ENCODE peak calls at places on chromosomes 2 and 18, in ten cellular contexts. One of them, this sample, is unnamed.

GRCh38 chr2:5479265-5479928 is 212.8 kb upstream of the SOX11 start:
- DNase-seq in lower leg skin: no peak
- DNase-seq in fibroblast of lung: no peak
- DNase-seq in heart left ventricle: peak
- DNase-seq in neural crest cell: no peak
- DNase-seq in upper lobe of right lung: no peak
- DNase-seq in keratinocyte: no peak
- DNase-seq in nephron progenitor cell: no peak
- DNase-seq in endothelial cell: no peak
- DNase-seq in astrocyte of the cerebellum: no peak
- DNase-seq in this sample: no peak

GRCh38 chr2:62014102-62014501 is 108.6 kb downstream of the COMMD1 start:
- DNase-seq in lower leg skin: no peak
- DNase-seq in fibroblast of lung: peak
- DNase-seq in heart left ventricle: peak
- DNase-seq in neural crest cell: no peak
- DNase-seq in upper lobe of right lung: no peak
- DNase-seq in keratinocyte: no peak
- DNase-seq in nephron progenitor cell: no peak
- DNase-seq in endothelial cell: no peak
- DNase-seq in astrocyte of the cerebellum: peak
- DNase-seq in this sample: peak

GRCh38 chr2:205989291-205990071 is 96.5 kb downstream of the INO80D start:
- DNase-seq in lower leg skin: no peak
- DNase-seq in fibroblast of lung: no peak
- DNase-seq in heart left ventricle: no peak
- DNase-seq in neural crest cell: no peak
- DNase-seq in upper lobe of right lung: no peak
- DNase-seq in keratinocyte: no peak
- DNase-seq in nephron progenitor cell: no peak
- DNase-seq in endothelial cell: no peak
- DNase-seq in astrocyte of the cerebellum: no peak
- DNase-seq in this sample: no peak

GRCh38 chr2:156944871-156945270 is 312.6 kb upstream of the GALNT5 start:
- DNase-seq in lower leg skin: no peak
- DNase-seq in fibroblast of lung: peak
- DNase-seq in heart left ventricle: no peak
- DNase-seq in neural crest cell: no peak
- DNase-seq in upper lobe of right lung: no peak
- DNase-seq in keratinocyte: no peak
- DNase-seq in nephron progenitor cell: no peak
- DNase-seq in endothelial cell: no peak
- DNase-seq in astrocyte of the cerebellum: peak
- DNase-seq in this sample: no peak

GRCh38 chr18:74947417-74947816 is 261.5 kb downstream of the PTGR3 start:
- DNase-seq in lower leg skin: no peak
- DNase-seq in fibroblast of lung: no peak
- DNase-seq in heart left ventricle: no peak
- DNase-seq in neural crest cell: no peak
- DNase-seq in upper lobe of right lung: no peak
- DNase-seq in keratinocyte: no peak
- DNase-seq in nephron progenitor cell: no peak
- DNase-seq in endothelial cell: no peak
- DNase-seq in astrocyte of the cerebellum: no peak
- DNase-seq in this sample: no peak

GRCh38 chr2:4964579-4964978 is 727.6 kb upstream of the SOX11 start:
- DNase-seq in lower leg skin: no peak
- DNase-seq in fibroblast of lung: no peak
- DNase-seq in heart left ventricle: no peak
- DNase-seq in neural crest cell: no peak
- DNase-seq in upper lobe of right lung: no peak
- DNase-seq in keratinocyte: no peak
- DNase-seq in nephron progenitor cell: no peak
- DNase-seq in endothelial cell: no peak
- DNase-seq in astrocyte of the cerebellum: no peak
- DNase-seq in this sample: no peak

GRCh38 chr2:26477911-26478253 is at the start of gene OTOF:
- DNase-seq in lower leg skin: no peak
- DNase-seq in fibroblast of lung: peak
- DNase-seq in heart left ventricle: peak
- DNase-seq in neural crest cell: no peak
- DNase-seq in upper lobe of right lung: no peak
- DNase-seq in keratinocyte: peak
- DNase-seq in nephron progenitor cell: no peak
- DNase-seq in endothelial cell: no peak
- DNase-seq in astrocyte of the cerebellum: no peak
- DNase-seq in this sample: peak

GRCh38 chr2:128535928-128536327 is 217.3 kb upstream of the HS6ST1 start:
- DNase-seq in lower leg skin: no peak
- DNase-seq in fibroblast of lung: peak
- DNase-seq in heart left ventricle: no peak
- DNase-seq in neural crest cell: no peak
- DNase-seq in upper lobe of right lung: no peak
- DNase-seq in keratinocyte: no peak
- DNase-seq in nephron progenitor cell: no peak
- DNase-seq in endothelial cell: no peak
- DNase-seq in astrocyte of the cerebellum: peak
- DNase-seq in this sample: no peak

GRCh38 chr18:66734451-66734850 is 130.6 kb upstream of the CDH19 start:
- DNase-seq in lower leg skin: no peak
- DNase-seq in fibroblast of lung: peak
- DNase-seq in heart left ventricle: no peak
- DNase-seq in neural crest cell: no peak
- DNase-seq in upper lobe of right lung: no peak
- DNase-seq in keratinocyte: no peak
- DNase-seq in nephron progenitor cell: no peak
- DNase-seq in endothelial cell: no peak
- DNase-seq in astrocyte of the cerebellum: no peak
- DNase-seq in this sample: no peak

GRCh38 chr2:25673170-25674002 is at the start of gene DTNB:
- DNase-seq in lower leg skin: peak
- DNase-seq in fibroblast of lung: peak
- DNase-seq in heart left ventricle: peak
- DNase-seq in neural crest cell: peak
- DNase-seq in upper lobe of right lung: peak
- DNase-seq in keratinocyte: peak
- DNase-seq in nephron progenitor cell: peak
- DNase-seq in endothelial cell: peak
- DNase-seq in astrocyte of the cerebellum: no peak
- DNase-seq in this sample: peak

GRCh38 chr2:73028841-73029240 is 42.7 kb downstream of the SFXN5 start:
- DNase-seq in lower leg skin: no peak
- DNase-seq in fibroblast of lung: no peak
- DNase-seq in heart left ventricle: no peak
- DNase-seq in neural crest cell: no peak
- DNase-seq in upper lobe of right lung: no peak
- DNase-seq in keratinocyte: no peak
- DNase-seq in nephron progenitor cell: peak
- DNase-seq in endothelial cell: no peak
- DNase-seq in astrocyte of the cerebellum: no peak
- DNase-seq in this sample: no peak

GRCh38 chr2:161586517-161587167 is 37.6 kb upstream of the SLC4A10 start:
- DNase-seq in lower leg skin: no peak
- DNase-seq in fibroblast of lung: peak
- DNase-seq in heart left ventricle: no peak
- DNase-seq in neural crest cell: no peak
- DNase-seq in upper lobe of right lung: no peak
- DNase-seq in keratinocyte: no peak
- DNase-seq in nephron progenitor cell: no peak
- DNase-seq in endothelial cell: no peak
- DNase-seq in astrocyte of the cerebellum: peak
- DNase-seq in this sample: no peak

GRCh38 chr2:232871835-232872736 is 2.0 kb downstream of the SNORC start:
- DNase-seq in lower leg skin: peak
- DNase-seq in fibroblast of lung: no peak
- DNase-seq in heart left ventricle: no peak
- DNase-seq in neural crest cell: no peak
- DNase-seq in upper lobe of right lung: peak
- DNase-seq in keratinocyte: no peak
- DNase-seq in nephron progenitor cell: no peak
- DNase-seq in endothelial cell: no peak
- DNase-seq in astrocyte of the cerebellum: no peak
- DNase-seq in this sample: no peak

GRCh38 chr2:114389021-114389420 is 53.4 kb upstream of the DPP10 start:
- DNase-seq in lower leg skin: no peak
- DNase-seq in fibroblast of lung: no peak
- DNase-seq in heart left ventricle: no peak
- DNase-seq in neural crest cell: no peak
- DNase-seq in upper lobe of right lung: no peak
- DNase-seq in keratinocyte: no peak
- DNase-seq in nephron progenitor cell: no peak
- DNase-seq in endothelial cell: no peak
- DNase-seq in astrocyte of the cerebellum: no peak
- DNase-seq in this sample: no peak

GRCh38 chr2:66389651-66390131 is 45.2 kb upstream of the MEIS1 start:
- DNase-seq in lower leg skin: no peak
- DNase-seq in fibroblast of lung: peak
- DNase-seq in heart left ventricle: no peak
- DNase-seq in neural crest cell: no peak
- DNase-seq in upper lobe of right lung: no peak
- DNase-seq in keratinocyte: peak
- DNase-seq in nephron progenitor cell: no peak
- DNase-seq in endothelial cell: no peak
- DNase-seq in astrocyte of the cerebellum: no peak
- DNase-seq in this sample: no peak

GRCh38 chr2:170360546-170361358 is 182.8 kb downstream of the MYO3B start:
- DNase-seq in lower leg skin: no peak
- DNase-seq in fibroblast of lung: no peak
- DNase-seq in heart left ventricle: no peak
- DNase-seq in neural crest cell: no peak
- DNase-seq in upper lobe of right lung: no peak
- DNase-seq in keratinocyte: no peak
- DNase-seq in nephron progenitor cell: no peak
- DNase-seq in endothelial cell: no peak
- DNase-seq in astrocyte of the cerebellum: no peak
- DNase-seq in this sample: no peak

GRCh38 chr2:222568866-222569265 is 87.0 kb downstream of the FARSB start:
- DNase-seq in lower leg skin: no peak
- DNase-seq in fibroblast of lung: peak
- DNase-seq in heart left ventricle: peak
- DNase-seq in neural crest cell: no peak
- DNase-seq in upper lobe of right lung: no peak
- DNase-seq in keratinocyte: no peak
- DNase-seq in nephron progenitor cell: no peak
- DNase-seq in endothelial cell: no peak
- DNase-seq in astrocyte of the cerebellum: peak
- DNase-seq in this sample: peak

GRCh38 chr2:200767111-200767885 is 44.4 kb upstream of the BZW1 start:
- DNase-seq in lower leg skin: no peak
- DNase-seq in fibroblast of lung: no peak
- DNase-seq in heart left ventricle: no peak
- DNase-seq in neural crest cell: no peak
- DNase-seq in upper lobe of right lung: no peak
- DNase-seq in keratinocyte: no peak
- DNase-seq in nephron progenitor cell: no peak
- DNase-seq in endothelial cell: no peak
- DNase-seq in astrocyte of the cerebellum: no peak
- DNase-seq in this sample: no peak

GRCh38 chr2:234116050-234116449 is 65.5 kb downstream of the SPP2 start:
- DNase-seq in lower leg skin: no peak
- DNase-seq in fibroblast of lung: peak
- DNase-seq in heart left ventricle: no peak
- DNase-seq in neural crest cell: no peak
- DNase-seq in upper lobe of right lung: no peak
- DNase-seq in keratinocyte: no peak
- DNase-seq in nephron progenitor cell: no peak
- DNase-seq in endothelial cell: no peak
- DNase-seq in astrocyte of the cerebellum: peak
- DNase-seq in this sample: no peak

GRCh38 chr2:12173271-12173942 is 427.0 kb downstream of the LPIN1 start:
- DNase-seq in lower leg skin: no peak
- DNase-seq in fibroblast of lung: no peak
- DNase-seq in heart left ventricle: no peak
- DNase-seq in neural crest cell: no peak
- DNase-seq in upper lobe of right lung: no peak
- DNase-seq in keratinocyte: no peak
- DNase-seq in nephron progenitor cell: no peak
- DNase-seq in endothelial cell: no peak
- DNase-seq in astrocyte of the cerebellum: no peak
- DNase-seq in this sample: no peak
- TF ChIP-seq CTCF in lower leg skin: no peak
- TF ChIP-seq CTCF in fibroblast of lung: peak
- TF ChIP-seq CTCF in heart left ventricle: no peak
- TF ChIP-seq CTCF in neural crest cell: no peak
- TF ChIP-seq CTCF in upper lobe of right lung: no peak
- TF ChIP-seq CTCF in keratinocyte: peak
- TF ChIP-seq CTCF in nephron progenitor cell: no peak
- TF ChIP-seq CTCF in endothelial cell: no peak
- TF ChIP-seq CTCF in astrocyte of the cerebellum: peak
- TF ChIP-seq CTCF in this sample: peak

GRCh38 chr18:76259012-76259568 is 236.0 kb downstream of the ZNF516 start:
- DNase-seq in lower leg skin: peak
- DNase-seq in fibroblast of lung: no peak
- DNase-seq in heart left ventricle: no peak
- DNase-seq in neural crest cell: no peak
- DNase-seq in upper lobe of right lung: no peak
- DNase-seq in keratinocyte: no peak
- DNase-seq in nephron progenitor cell: no peak
- DNase-seq in endothelial cell: no peak
- DNase-seq in astrocyte of the cerebellum: no peak
- DNase-seq in this sample: no peak
- TF ChIP-seq CTCF in lower leg skin: no peak
- TF ChIP-seq CTCF in fibroblast of lung: peak
- TF ChIP-seq CTCF in heart left ventricle: no peak
- TF ChIP-seq CTCF in neural crest cell: peak
- TF ChIP-seq CTCF in upper lobe of right lung: peak
- TF ChIP-seq CTCF in keratinocyte: no peak
- TF ChIP-seq CTCF in nephron progenitor cell: no peak
- TF ChIP-seq CTCF in endothelial cell: no peak
- TF ChIP-seq CTCF in astrocyte of the cerebellum: peak
- TF ChIP-seq CTCF in this sample: no peak

DNA sequence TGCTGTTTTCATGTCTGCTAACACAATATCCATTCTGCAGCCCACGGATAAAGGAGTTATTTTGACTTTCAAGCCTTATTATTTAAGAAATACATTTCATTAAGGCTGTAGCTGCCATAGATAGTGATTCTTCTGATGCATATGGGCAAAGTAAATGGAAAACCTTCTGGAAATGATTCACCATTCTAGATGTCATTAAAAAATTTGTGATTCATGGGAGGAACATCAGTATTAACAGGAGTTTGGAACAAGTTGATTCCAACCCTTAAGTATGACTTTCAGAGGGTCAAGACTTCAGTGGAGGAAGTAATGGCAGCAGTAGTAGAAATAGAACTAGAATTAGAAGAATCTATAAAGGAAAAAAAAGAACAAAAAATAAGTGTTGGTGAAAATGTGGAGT is 48.8 kb downstream of the POLR1A start:
- DNase-seq in lower leg skin: no peak
- DNase-seq in fibroblast of lung: peak
- DNase-seq in heart left ventricle: no peak
- DNase-seq in neural crest cell: no peak
- DNase-seq in upper lobe of right lung: no peak
- DNase-seq in keratinocyte: no peak
- DNase-seq in nephron progenitor cell: no peak
- DNase-seq in endothelial cell: no peak
- DNase-seq in astrocyte of the cerebellum: no peak
- DNase-seq in this sample: no peak
- TF ChIP-seq CTCF in lower leg skin: no peak
- TF ChIP-seq CTCF in fibroblast of lung: no peak
- TF ChIP-seq CTCF in heart left ventricle: no peak
- TF ChIP-seq CTCF in neural crest cell: no peak
- TF ChIP-seq CTCF in upper lobe of right lung: no peak
- TF ChIP-seq CTCF in keratinocyte: no peak
- TF ChIP-seq CTCF in nephron progenitor cell: no peak
- TF ChIP-seq CTCF in endothelial cell: no peak
- TF ChIP-seq CTCF in astrocyte of the cerebellum: no peak
- TF ChIP-seq CTCF in this sample: no peak

GRCh38 chr2:98730851-98731708 is at the start of gene MGAT4A:
- DNase-seq in lower leg skin: peak
- DNase-seq in fibroblast of lung: peak
- DNase-seq in heart left ventricle: peak
- DNase-seq in neural crest cell: peak
- DNase-seq in upper lobe of right lung: peak
- DNase-seq in keratinocyte: no peak
- DNase-seq in nephron progenitor cell: peak
- DNase-seq in endothelial cell: peak
- DNase-seq in astrocyte of the cerebellum: no peak
- DNase-seq in this sample: peak
- TF ChIP-seq CTCF in lower leg skin: no peak
- TF ChIP-seq CTCF in fibroblast of lung: no peak
- TF ChIP-seq CTCF in heart left ventricle: no peak
- TF ChIP-seq CTCF in neural crest cell: peak
- TF ChIP-seq CTCF in upper lobe of right lung: no peak
- TF ChIP-seq CTCF in keratinocyte: no peak
- TF ChIP-seq CTCF in nephron progenitor cell: no peak
- TF ChIP-seq CTCF in endothelial cell: no peak
- TF ChIP-seq CTCF in astrocyte of the cerebellum: peak
- TF ChIP-seq CTCF in this sample: no peak

This sample was measured in adrenal gland.